ENCODE peak calls at places on chromosomes 3 and 15, in five cellular contexts. X is heart right ventricle; J is upper lobe of right lung; B is cardiac muscle cell; M is CD8-positive, alpha-beta T cell. H is an unnamed sample.
A peak's percentile ranks its signal among the peaks of the same experiment; 100 is the strongest.

GRCh38 chr3:10242182-10243065 is 5.8 kb upstream of the TATDN2 start:
- DNase-seq in X (no peak), J (no peak), B (peak; percentile 82), M (peak; percentile 75), H (no peak)

GRCh38 chr3:126995254-126995770 is 12.4 kb downstream of the PLXNA1 start:
- DNase-seq in X (no peak), J (no peak), B (no peak), M (no peak), H (no peak)

GRCh38 chr15:47184405-47185221 is 532.7 kb upstream of the SEMA6D start:
- DNase-seq in X (peak; percentile 5), J (peak; percentile 61), B (peak; percentile 13), M (no peak), H (no peak)

GRCh38 chr3:177426151-177426904 is 229.0 kb upstream of the TBL1XR1 start:
- DNase-seq in X (no peak), J (no peak), B (no peak), M (no peak), H (no peak)

GRCh38 chr3:183252973-183253363 is at the start of gene B3GNT5:
- DNase-seq in X (peak; percentile 21), J (peak; percentile 92), B (peak; percentile 38), M (no peak), H (peak; percentile 90)

GRCh38 chr3:146560678-146561077 is 16.3 kb upstream of the PLSCR1 start:
- DNase-seq in X (no peak), J (no peak), B (no peak), M (no peak), H (no peak)

GRCh38 chr15:68781766-68782588 is 38.7 kb downstream of the ANP32A start:
- DNase-seq in X (peak; percentile 61), J (no peak), B (no peak), M (peak; percentile 66), H (peak; percentile 74)

GRCh38 chr15:40313531-40314398 is 6.0 kb upstream of the PLCB2 start:
- DNase-seq in X (no peak), J (peak; percentile 77), B (no peak), M (peak; percentile 74), H (peak; percentile 79)

GRCh38 chr3:36969540-36970432 is 23.1 kb downstream of the EPM2AIP1 start:
- DNase-seq in X (no peak), J (no peak), B (peak; percentile 46), M (no peak), H (no peak)

GRCh38 chr15:71716990-71717389 is 93.4 kb upstream of the NR2E3 start:
- DNase-seq in X (no peak), J (no peak), B (peak; percentile 57), M (no peak), H (no peak)

GRCh38 chr3:160808838-160809237 is 52.8 kb downstream of the PPM1L start:
- DNase-seq in X (peak; percentile 55), J (no peak), B (no peak), M (no peak), H (no peak)

GRCh38 chr3:184662192-184662591 is 49.7 kb downstream of the MAGEF1 start:
- DNase-seq in X (no peak), J (no peak), B (peak; percentile 43), M (no peak), H (no peak)

GRCh38 chr3:96266395-96267187 is 547.8 kb upstream of the EPHA6 start:
- DNase-seq in X (no peak), J (no peak), B (no peak), M (no peak), H (no peak)

GRCh38 chr3:131619821-131620220 is 117.0 kb upstream of the MRPL3 start:
- DNase-seq in X (no peak), J (no peak), B (no peak), M (no peak), H (no peak)

GRCh38 chr15:32730677-32731654 is 13.2 kb downstream of the GREM1 start:
- DNase-seq in X (peak; percentile 16), J (peak; percentile 88), B (peak; percentile 56), M (no peak), H (peak; percentile 85)

GRCh38 chr3:106457278-106458210 is 588.7 kb upstream of the CBLB start:
- DNase-seq in X (peak; percentile 24), J (no peak), B (peak; percentile 79), M (no peak), H (no peak)

GRCh38 chr15:89916660-89917059 is 3.9 kb upstream of the ARPIN start:
- DNase-seq in X (no peak), J (no peak), B (no peak), M (no peak), H (no peak)
- H3K4me1 ChIP-seq in X (peaks cover 12% of the 10 kb centered on the region), J (peaks cover 13% of the 10 kb centered on the region), B (no peaks in the 10 kb centered on the region), M (no peaks in the 10 kb centered on the region), H (peaks cover 13% of the 10 kb centered on the region)

DNA sequence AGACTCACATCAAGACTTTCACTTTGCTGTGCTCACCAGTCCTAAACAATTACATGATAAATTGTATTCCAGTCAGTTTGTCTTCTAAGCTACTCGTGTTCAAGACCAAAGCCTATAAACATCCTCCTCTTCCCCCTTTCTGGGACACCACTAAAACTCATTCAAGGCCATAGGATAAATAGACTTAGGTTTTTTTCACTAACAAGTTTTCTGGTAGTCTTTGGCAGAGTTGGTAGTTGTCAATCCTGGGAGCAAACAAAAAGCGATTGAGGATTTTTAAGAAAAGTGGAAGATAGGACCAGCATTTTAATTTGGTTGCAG is 114.9 kb downstream of the TGFBR2 start:
- DNase-seq in X (no peak), J (no peak), B (no peak), M (no peak), H (no peak)
- H3K27ac ChIP-seq in X (no peak overlapping the region), J (no peak overlapping the region), B (no peak overlapping the region), M (no peak overlapping the region), H (no peak overlapping the region)

GRCh38 chr3:61685755-61686154 is 124.4 kb downstream of the PTPRG start:
- DNase-seq in X (no peak), J (no peak), B (no peak), M (no peak), H (no peak)
- H3K27me3 ChIP-seq in X (no peaks in the 10 kb centered on the region), J (no peaks in the 10 kb centered on the region), B (no peaks in the 10 kb centered on the region), M (no peaks in the 10 kb centered on the region), H (no peaks in the 10 kb centered on the region)

GRCh38 chr3:25831578-25831977 is 41.7 kb downstream of the OXSM start:
- DNase-seq in X (no peak), J (no peak), B (peak; percentile 55), M (no peak), H (no peak)
- H3K4me1 ChIP-seq in X (no peaks in the 10 kb centered on the region), J (no peaks in the 10 kb centered on the region), B (no peaks in the 10 kb centered on the region), M (peaks cover 2% of the 10 kb centered on the region), H (no peaks in the 10 kb centered on the region)

GRCh38 chr15:80155001-80155377 is 2.2 kb downstream of the FAH start:
- DNase-seq in X (no peak), J (no peak), B (peak; percentile 61), M (no peak), H (no peak)

GRCh38 chr15:80152896-80153876 is at the start of gene FAH:
- DNase-seq in X (no peak), J (no peak), B (peak; percentile 72), M (peak; percentile 56), H (no peak)

GRCh38 chr15:80152180-80152895 is 461 bp upstream of the FAH start:
- DNase-seq in X (peak; percentile 96), J (peak; percentile 98), B (peak; percentile 98), M (peak; percentile 88), H (peak; percentile 98)

GRCh38 chr15:80154336-80154735 is 1.5 kb downstream of the FAH start:
- DNase-seq in X (no peak), J (no peak), B (peak; percentile 74), M (no peak), H (no peak)

GRCh38 chr15:80153900-80154299 is 1.1 kb downstream of the FAH start:
- DNase-seq in X (no peak), J (no peak), B (peak; percentile 50), M (no peak), H (no peak)
- H3K27ac ChIP-seq in X (no peak overlapping the region), J (peak overlapping the region; percentile 78), B (no peak overlapping the region), M (no peak overlapping the region), H (peak overlapping the region; percentile 77)

GRCh38 chr3:194011807-194012206 is 124.1 kb upstream of the HES1 start:
- DNase-seq in X (no peak), J (no peak), B (no peak), M (no peak), H (no peak)
- H3K27me3 ChIP-seq in X (no peaks in the 10 kb centered on the region), J (no peaks in the 10 kb centered on the region), B (no peaks in the 10 kb centered on the region), M (no peaks in the 10 kb centered on the region), H (no peaks in the 10 kb centered on the region)

GRCh38 chr15:101228313-101228712 is 23.5 kb downstream of the CHSY1 start:
- DNase-seq in X (no peak), J (no peak), B (no peak), M (no peak), H (no peak)
- H3K4me1 ChIP-seq in X (peaks cover 42% of the 10 kb centered on the region), J (peaks cover 8% of the 10 kb centered on the region), B (peaks cover 12% of the 10 kb centered on the region), M (no peaks in the 10 kb centered on the region), H (peaks cover 11% of the 10 kb centered on the region)

GRCh38 chr3:63232764-63233396 is 45.2 kb upstream of the SYNPR start:
- DNase-seq in X (no peak), J (no peak), B (peak; percentile 8), M (no peak), H (no peak)
- H3K27ac ChIP-seq in X (no peak overlapping the region), J (no peak overlapping the region), B (no peak overlapping the region), M (no peak overlapping the region), H (no peak overlapping the region)

H was measured in lower lobe of right lung.